ENCODE peak calls at places on chromosomes 16 and 17, in six cellular contexts. G is mucosa of descending colon, R is neural progenitor cell, L is heart right ventricle, C is right lobe of liver, U is fibroblast of lung. Z is an unnamed sample. For H3K36me3, the result is how much of the 10 kb centered on the place peaks cover.

GRCh38 chr17:2028737-2029136 is 1.2 kb upstream of the DPH1 start:
- DNase-seq in C (no peak), R (no peak), L (no peak), U (no peak), G (no peak), Z (no peak)

GRCh38 chr16:88699180-88699579 is 7.0 kb downstream of the RNF166 start:
- DNase-seq in G (no peak), U (no peak), C (no peak), L (no peak), R (no peak), Z (no peak)

GRCh38 chr16:17359778-17360177 is 111.0 kb downstream of the XYLT1 start:
- DNase-seq in C (no peak), U (no peak), G (no peak), L (no peak), R (no peak), Z (no peak)

GRCh38 chr16:88772871-88773811 is 11.9 kb downstream of the PIEZO1 start:
- DNase-seq in L (peak), R (peak), G (no peak), C (no peak), U (peak), Z (peak)

GRCh38 chr17:35160354-35161201 is 13.0 kb downstream of the UNC45B start:
- DNase-seq in G (no peak), R (no peak), C (peak), L (no peak), U (no peak), Z (no peak)

GRCh38 chr17:901964-902363 is 77.6 kb downstream of the NXN start:
- DNase-seq in L (no peak), G (no peak), U (no peak), R (no peak), C (no peak), Z (peak)

GRCh38 chr17:50087246-50087911 is 7.8 kb upstream of the PDK2 start:
- DNase-seq in R (peak), C (peak), U (peak), L (peak), G (peak), Z (peak)

GRCh38 chr17:48995871-48996695 is 1.1 kb upstream of the IGF2BP1 start:
- DNase-seq in C (no peak), G (no peak), U (no peak), L (no peak), R (peak), Z (no peak)

GRCh38 chr16:80924372-80924978 is 82.2 kb downstream of the CMC2 start:
- DNase-seq in C (peak), R (peak), G (peak), L (peak), U (peak), Z (peak)

GRCh38 chr17:20206591-20206990 is 197.4 kb downstream of the SPECC1 start:
- DNase-seq in U (peak), C (no peak), R (no peak), G (no peak), L (no peak), Z (no peak)

GRCh38 chr17:39676198-39676819 is 8.1 kb downstream of the PNMT start:
- DNase-seq in L (peak), C (peak), R (no peak), U (no peak), G (peak), Z (no peak)

GRCh38 chr16:81429045-81429521 is 15.5 kb upstream of the CMIP start:
- DNase-seq in R (peak), L (no peak), C (peak), U (peak), G (peak), Z (no peak)

GRCh38 chr16:19393226-19394074 is 24.2 kb upstream of the TMC5 start:
- DNase-seq in U (peak), L (no peak), C (no peak), G (peak), R (peak), Z (no peak)

GRCh38 chr16:50535506-50536257 is 12.5 kb upstream of the NKD1 start:
- DNase-seq in U (no peak), C (no peak), R (no peak), L (no peak), G (no peak), Z (no peak)

GRCh38 chr17:59505610-59506276 is 59.7 kb upstream of the DHX40 start:
- DNase-seq in R (no peak), C (no peak), G (no peak), U (no peak), L (no peak), Z (no peak)

GRCh38 chr16:49652441-49653175 is 203.3 kb downstream of the ZNF423 start:
- DNase-seq in L (peak), G (no peak), R (no peak), C (no peak), U (peak), Z (peak)

GRCh38 chr16:77499373-77500285 is 64.8 kb upstream of the ADAMTS18 start:
- DNase-seq in L (peak), C (no peak), G (no peak), R (no peak), U (peak), Z (peak)

GRCh38 chr16:29978564-29979270 is 5.0 kb downstream of the TAOK2 start:
- DNase-seq in C (no peak), R (no peak), G (no peak), L (no peak), U (no peak), Z (no peak)

GRCh38 chr17:65176646-65177409 is 39.7 kb downstream of the RGS9 start:
- DNase-seq in R (no peak), C (no peak), U (no peak), G (no peak), L (no peak), Z (no peak)

GRCh38 chr17:82583720-82584234 is 64.2 kb downstream of the FOXK2 start:
- DNase-seq in U (no peak), R (no peak), G (no peak), L (no peak), C (peak), Z (no peak)

GRCh38 chr17:82226809-82227628 is 1.8 kb upstream of the SLC16A3 start:
- DNase-seq in C (no peak), G (peak), R (no peak), U (no peak), L (no peak), Z (peak)

GRCh38 chr16:31505483-31505882 is 2.7 kb downstream of the RUSF1 start:
- DNase-seq in U (no peak), C (no peak), R (no peak), L (no peak), G (no peak), Z (no peak)

GRCh38 chr16:75305364-75306101 is 54.1 kb upstream of the BCAR1 start:
- DNase-seq in R (no peak), G (peak), C (peak), U (peak), L (peak), Z (peak)

GRCh38 chr16:56013962-56014552 is 138.9 kb upstream of the CES5A start:
- DNase-seq in C (peak), G (peak), R (peak), U (peak), L (peak), Z (peak)

GRCh38 chr16:14202697-14203096 is 131.6 kb downstream of the MRTFB start:
- DNase-seq in R (peak), C (no peak), U (peak), L (no peak), G (no peak), Z (no peak)

GRCh38 chr17:4365628-4366311 is 705 bp downstream of the UBE2G1 start:
- DNase-seq in L (peak), R (peak), C (peak), U (no peak), G (peak), Z (peak)

GRCh38 chr17:81582341-81582740 is 30.2 kb upstream of the FAAP100 start:
- DNase-seq in G (no peak), C (no peak), L (no peak), U (no peak), R (no peak), Z (no peak)

GRCh38 chr17:13485327-13485726 is 116.4 kb downstream of the HS3ST3A1 start:
- DNase-seq in C (no peak), U (no peak), R (no peak), L (no peak), G (no peak), Z (no peak)

GRCh38 chr17:16568541-16569357 is at the start of gene ZNF287:
- DNase-seq in L (peak), U (peak), C (peak), G (peak), R (peak), Z (peak)

GRCh38 chr17:62963296-62963695 is 2.7 kb upstream of the TANC2 start:
- DNase-seq in U (peak), R (no peak), C (no peak), L (no peak), G (no peak), Z (no peak)

GRCh38 chr17:3316836-3317235 is 18.7 kb upstream of the OR3A1 start:
- DNase-seq in G (no peak), L (no peak), R (no peak), U (no peak), C (no peak), Z (no peak)

GRCh38 chr16:30183961-30184429 is 593 bp downstream of the CORO1A start:
- DNase-seq in C (peak), R (no peak), G (peak), U (no peak), L (peak), Z (peak)

GRCh38 chr16:19520861-19521331 is 1.0 kb downstream of the GDE1 start:
- DNase-seq in G (peak), C (no peak), L (no peak), R (no peak), U (peak), Z (no peak)

GRCh38 chr16:83272843-83273242 is 534.9 kb upstream of the HSBP1 start:
- DNase-seq in L (no peak), G (no peak), U (no peak), R (no peak), C (no peak), Z (no peak)

GRCh38 chr16:61887903-61888302 is 148.3 kb downstream of the CDH8 start:
- DNase-seq in C (no peak), L (no peak), R (no peak), U (no peak), G (no peak), Z (no peak)

GRCh38 chr17:42581744-42582270 is 4.3 kb upstream of the PSMC3IP start:
- DNase-seq in L (no peak), G (no peak), C (no peak), U (no peak), R (no peak), Z (no peak)

DNA sequence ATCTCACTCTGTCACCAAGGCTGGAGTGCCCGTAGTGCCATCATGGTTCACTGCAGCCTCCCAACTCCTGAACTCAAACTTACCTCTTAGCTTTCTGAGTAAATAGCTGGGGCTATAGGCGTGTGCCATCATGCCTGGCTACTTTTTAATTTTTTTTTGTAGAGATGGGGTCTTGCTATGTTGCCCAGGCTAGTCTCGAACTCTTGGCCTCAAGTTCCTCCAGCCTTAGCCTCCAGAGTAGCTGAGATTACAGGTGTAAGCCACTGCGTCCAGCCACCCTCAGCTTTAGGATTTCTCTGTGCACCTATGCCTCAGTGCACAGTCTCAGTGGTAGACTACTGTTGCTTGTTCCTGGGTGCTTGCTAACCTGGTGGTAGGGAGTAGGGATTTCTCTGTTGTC is 5.5 kb downstream of the SLC7A6 start:
- DNase-seq in R (no peak), G (no peak), U (no peak), C (no peak), L (no peak), Z (no peak)
- H3K36me3 ChIP-seq in R (under half), G (under half), U (under half), C (under half), L (under half), Z (under half)

GRCh38 chr17:74239169-74239568 is 25.8 kb downstream of the TTYH2 start:
- DNase-seq in L (no peak), C (no peak), U (peak), R (no peak), G (no peak), Z (no peak)
- TF ChIP-seq CTCF in L (no peak), C (no peak), U (no peak), R (no peak), G (no peak), Z (no peak)

DNA sequence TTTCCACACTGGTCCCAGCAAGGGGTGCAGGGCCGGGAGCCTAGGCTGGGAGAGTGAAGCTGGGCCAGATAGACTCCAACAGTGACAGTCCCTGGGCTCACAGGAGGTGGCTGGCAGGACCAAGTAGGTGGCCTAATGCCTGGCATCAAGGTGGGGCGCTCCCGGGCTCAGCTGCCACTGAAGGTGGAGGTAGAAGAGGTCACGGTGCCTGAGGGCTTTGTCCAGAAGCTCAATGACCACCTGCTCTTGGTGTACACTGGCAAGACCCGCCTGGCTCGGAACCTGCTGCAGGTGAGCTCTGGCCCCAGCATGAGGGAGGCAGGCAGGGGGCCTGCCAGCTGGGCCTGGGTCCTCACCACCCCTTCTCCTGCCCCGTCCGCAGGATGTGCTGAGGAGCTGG is 23.8 kb downstream of the FCSK start:
- DNase-seq in C (no peak), L (no peak), G (no peak), U (no peak), R (no peak), Z (no peak)
- H3K36me3 ChIP-seq in C (under half), L (under half), G (under half), U (under half), R (under half), Z (half or more)

DNA sequence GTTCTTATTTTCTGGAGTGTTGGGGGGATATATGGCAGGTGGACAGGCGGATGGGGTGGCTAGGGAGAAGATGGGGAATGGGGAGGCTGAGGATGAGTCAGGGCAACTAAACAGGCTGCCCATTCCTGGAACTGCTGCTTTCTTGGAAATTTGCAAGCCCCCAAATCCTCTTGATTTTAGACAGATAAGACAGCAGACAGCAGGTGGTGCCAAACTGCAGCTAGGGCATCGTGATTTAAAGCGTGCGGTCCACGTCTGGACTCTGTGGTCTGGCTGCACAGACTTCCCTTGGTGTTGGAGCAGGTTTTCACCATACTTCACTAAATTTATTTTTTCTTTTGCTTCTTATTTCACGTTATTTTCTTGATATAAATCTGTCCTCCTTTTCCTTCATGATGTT is 10.9 kb upstream of the KRT24 start:
- DNase-seq in R (peak), U (no peak), L (no peak), C (no peak), G (no peak), Z (no peak)
- TF ChIP-seq CTCF in R (peak), U (no peak), L (no peak), C (no peak), G (no peak), Z (no peak)

DNA sequence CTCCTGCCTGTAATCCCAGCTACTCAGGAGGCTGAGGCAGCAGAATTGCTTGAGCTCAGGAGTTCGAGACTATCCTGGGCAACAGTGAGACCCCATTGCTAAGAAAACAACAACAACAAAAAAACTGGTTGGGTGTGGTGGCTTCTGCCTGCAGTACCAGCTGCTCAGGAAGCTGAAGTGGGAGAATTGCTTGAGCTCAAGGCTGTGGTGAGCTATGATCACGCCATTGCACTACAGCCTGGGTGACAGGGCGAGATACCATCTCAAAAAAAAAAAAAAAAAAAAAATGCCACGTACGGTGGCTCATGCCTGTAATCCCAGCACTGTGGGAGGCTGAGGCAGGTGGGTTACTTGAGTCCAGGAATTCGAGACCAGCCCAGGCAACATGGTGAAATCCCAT is 34.1 kb downstream of the NME2 start:
- DNase-seq in C (no peak), G (no peak), U (no peak), R (no peak), L (no peak), Z (no peak)
- H3K36me3 ChIP-seq in C (under half), G (under half), U (under half), R (under half), L (under half), Z (half or more)

GRCh38 chr17:9677932-9678331 is 32.6 kb downstream of the USP43 start:
- DNase-seq in G (no peak), C (no peak), R (no peak), L (no peak), U (no peak), Z (no peak)

GRCh38 chr17:9677411-9677810 is 32.1 kb downstream of the USP43 start:
- DNase-seq in L (no peak), C (no peak), U (no peak), G (no peak), R (no peak), Z (no peak)

GRCh38 chr17:9672691-9673090 is 27.4 kb downstream of the USP43 start:
- DNase-seq in R (no peak), G (no peak), U (no peak), C (no peak), L (no peak), Z (no peak)

GRCh38 chr17:9676742-9677387 is 31.5 kb downstream of the USP43 start:
- DNase-seq in U (peak), G (no peak), L (no peak), R (no peak), C (no peak), Z (no peak)

GRCh38 chr17:9676084-9676483 is 30.8 kb downstream of the USP43 start:
- DNase-seq in U (no peak), C (no peak), R (no peak), G (no peak), L (no peak), Z (no peak)
- TF ChIP-seq CTCF in U (no peak), C (peak), R (peak), G (no peak), L (peak), Z (no peak)

GRCh38 chr17:67733371-67733770 is 15.6 kb downstream of the NOL11 start:
- DNase-seq in C (no peak), G (no peak), U (no peak), L (no peak), R (no peak), Z (no peak)
- H3K36me3 ChIP-seq in C (under half), G (under half), U (under half), L (under half), R (half or more), Z (half or more)